ENCODE peak calls at places on chromosome 20, in ten cellular contexts. H, Y, G, X, E, I, C, L, D and V are unnamed samples.

GRCh38 chr20:1381753-1382591 is 10.9 kb downstream of the FKBP1A start:
- DNase-seq in H (no peak), Y (no peak), G (no peak), X (no peak), E (peak; percentile 62), I (no peak), C (no peak), L (no peak), D (no peak), V (no peak)

GRCh38 chr20:61804896-61805295 is 260.8 kb downstream of the TAF4 start:
- DNase-seq in H (no peak), Y (no peak), G (no peak), X (no peak), E (no peak), I (no peak), C (no peak), L (no peak), D (no peak), V (no peak)

GRCh38 chr20:64080013-64080812 is at the start of gene OPRL1:
- DNase-seq in H (no peak), Y (no peak), G (no peak), X (peak; percentile 17), E (no peak), I (no peak), C (no peak), L (peak; percentile 55), D (no peak), V (no peak)

GRCh38 chr20:8212286-8212685 is 80.2 kb downstream of the PLCB1 start:
- DNase-seq in H (no peak), Y (no peak), G (no peak), X (no peak), E (no peak), I (no peak), C (no peak), L (peak; percentile 51), D (no peak), V (peak; percentile 11)

GRCh38 chr20:24585796-24586522 is 116.5 kb downstream of the SYNDIG1 start:
- DNase-seq in H (no peak), Y (no peak), G (no peak), X (no peak), E (no peak), I (no peak), C (no peak), L (no peak), D (no peak), V (no peak)

GRCh38 chr20:63033635-63034510 is 27.1 kb upstream of the BHLHE23 start:
- DNase-seq in H (no peak), Y (no peak), G (peak; percentile 6), X (no peak), E (no peak), I (peak; percentile 30), C (no peak), L (no peak), D (no peak), V (no peak)

GRCh38 chr20:43799150-43799711 is 72.4 kb upstream of the GTSF1L start:
- DNase-seq in H (no peak), Y (no peak), G (no peak), X (peak; percentile 4), E (no peak), I (no peak), C (no peak), L (peak; percentile 45), D (peak; percentile 30), V (no peak)

GRCh38 chr20:57592263-57593092 is 27.7 kb downstream of the ZBP1 start:
- DNase-seq in H (no peak), Y (no peak), G (no peak), X (no peak), E (no peak), I (no peak), C (no peak), L (no peak), D (no peak), V (no peak)

GRCh38 chr20:43894531-43894930 is 20.1 kb upstream of the TOX2 start:
- DNase-seq in H (no peak), Y (no peak), G (no peak), X (no peak), E (no peak), I (no peak), C (no peak), L (no peak), D (no peak), V (no peak)

GRCh38 chr20:41697861-41698559 is 79.8 kb upstream of the CHD6 start:
- DNase-seq in H (no peak), Y (peak; percentile 48), G (no peak), X (peak; percentile 55), E (peak; percentile 9), I (no peak), C (no peak), L (peak; percentile 65), D (peak; percentile 56), V (peak; percentile 43)

GRCh38 chr20:22460231-22460630 is 124.1 kb downstream of the FOXA2 start:
- DNase-seq in H (no peak), Y (no peak), G (no peak), X (no peak), E (no peak), I (no peak), C (no peak), L (no peak), D (no peak), V (no peak)
- TF ChIP-seq CTCF in H (no peak), Y (no peak), G (no peak), X (no peak), E (no peak), I (no peak), C (no peak), L (no peak), D (no peak), V (no peak)

DNA sequence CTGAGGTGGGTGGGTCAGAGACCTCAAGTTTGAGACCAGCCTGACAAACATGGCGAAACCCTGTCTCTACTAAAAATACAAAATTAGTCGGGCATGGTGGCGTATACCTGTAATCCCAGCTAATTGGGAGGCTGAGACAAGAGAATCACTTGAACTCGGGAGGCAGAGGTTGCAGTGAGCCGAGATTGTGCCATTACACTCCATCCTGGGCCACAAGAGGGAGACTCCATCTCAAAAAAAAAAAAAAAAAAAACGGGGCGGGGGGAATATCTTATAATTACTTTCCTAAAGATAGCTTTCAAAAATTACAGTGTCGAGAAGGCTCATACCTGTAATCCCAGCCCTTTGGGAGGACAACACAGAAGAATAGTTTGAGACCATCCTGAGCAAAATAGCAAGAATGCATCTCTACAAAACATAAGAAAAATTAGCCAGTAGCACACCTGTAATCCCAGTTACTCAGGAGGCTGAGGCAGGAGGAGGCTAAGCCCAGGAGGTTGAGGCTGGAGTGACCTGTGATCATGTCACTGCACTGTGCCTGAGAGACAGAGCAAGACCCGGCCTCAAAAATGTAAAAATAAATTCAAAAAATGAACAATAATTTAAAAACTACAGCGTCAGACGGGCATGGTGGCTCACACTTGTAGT is 25.8 kb downstream of the CBFA2T2 start:
- DNase-seq in H (no peak), Y (no peak), G (no peak), X (peak; percentile 6), E (no peak), I (no peak), C (no peak), L (peak; percentile 11), D (no peak), V (no peak)
- TF ChIP-seq CTCF in H (no peak), Y (peak; percentile 43), G (no peak), X (peak; percentile 16), E (no peak), I (no peak), C (no peak), L (peak; percentile 29), D (peak; percentile 31), V (no peak)

GRCh38 chr20:32241807-32242206 is 34.1 kb downstream of the POFUT1 start:
- DNase-seq in H (no peak), Y (no peak), G (no peak), X (no peak), E (no peak), I (no peak), C (no peak), L (no peak), D (no peak), V (no peak)

GRCh38 chr20:32238483-32239425 is 31.1 kb downstream of the POFUT1 start:
- DNase-seq in H (no peak), Y (no peak), G (no peak), X (no peak), E (no peak), I (no peak), C (no peak), L (peak; percentile 27), D (no peak), V (no peak)

GRCh38 chr20:32236819-32237218 is 29.1 kb downstream of the POFUT1 start:
- DNase-seq in H (no peak), Y (no peak), G (no peak), X (no peak), E (no peak), I (no peak), C (no peak), L (no peak), D (no peak), V (no peak)

GRCh38 chr20:32237419-32237818 is 29.7 kb downstream of the POFUT1 start:
- DNase-seq in H (no peak), Y (no peak), G (no peak), X (no peak), E (no peak), I (no peak), C (no peak), L (no peak), D (no peak), V (no peak)

GRCh38 chr20:32240220-32240619 is 32.5 kb downstream of the POFUT1 start:
- DNase-seq in H (no peak), Y (no peak), G (no peak), X (no peak), E (peak; percentile 6), I (no peak), C (no peak), L (no peak), D (no peak), V (no peak)
- TF ChIP-seq CTCF in H (no peak), Y (peak; percentile 17), G (no peak), X (no peak), E (no peak), I (no peak), C (no peak), L (no peak), D (no peak), V (peak; percentile 17)

GRCh38 chr20:59690976-59691375 is 86.6 kb downstream of the PHACTR3 start:
- DNase-seq in H (no peak), Y (no peak), G (no peak), X (no peak), E (no peak), I (no peak), C (no peak), L (no peak), D (no peak), V (no peak)

GRCh38 chr20:59692139-59692538 is 87.8 kb downstream of the PHACTR3 start:
- DNase-seq in H (no peak), Y (no peak), G (peak; percentile 68), X (no peak), E (no peak), I (no peak), C (no peak), L (no peak), D (no peak), V (no peak)

GRCh38 chr20:59696476-59696875 is 92.1 kb downstream of the PHACTR3 start:
- DNase-seq in H (no peak), Y (no peak), G (no peak), X (no peak), E (no peak), I (no peak), C (no peak), L (no peak), D (no peak), V (no peak)

GRCh38 chr20:59690101-59690500 is 85.8 kb downstream of the PHACTR3 start:
- DNase-seq in H (no peak), Y (no peak), G (no peak), X (no peak), E (no peak), I (no peak), C (no peak), L (no peak), D (no peak), V (no peak)

GRCh38 chr20:59693587-59693986 is 89.2 kb downstream of the PHACTR3 start:
- DNase-seq in H (no peak), Y (no peak), G (no peak), X (no peak), E (no peak), I (no peak), C (no peak), L (no peak), D (no peak), V (no peak)
- TF ChIP-seq CTCF in H (no peak), Y (no peak), G (no peak), X (no peak), E (no peak), I (no peak), C (no peak), L (no peak), D (no peak), V (no peak)